ENCODE peak calls at places on chromosome 5, in six cellular contexts. A is H4; P is activated naive CD8-positive, alpha-beta T cell treated with anti-CD3 and anti-CD28 coated beads, Interleukin-2, amount 50 U/mL, for 16 hours; H is neural crest cell; V is A549; Y is sciatic nerve. Q is an unnamed sample.

GRCh38 chr5:149633671-149634350 is 52.5 kb downstream of the ARHGEF37 start:
- DNase-seq in A (no peak), P (no peak), H (no peak), V (no peak), Y (no peak), Q (no peak)

GRCh38 chr5:52757527-52757926 is 30.2 kb upstream of the ITGA1 start:
- DNase-seq in A (no peak), P (no peak), H (no peak), V (no peak), Y (no peak), Q (no peak)

GRCh38 chr5:112583166-112583565 is 154.5 kb upstream of the APC start:
- DNase-seq in A (no peak), P (no peak), H (no peak), V (no peak), Y (no peak), Q (no peak)

GRCh38 chr5:60835554-60835953 is 8.5 kb downstream of the ELOVL7 start:
- DNase-seq in A (no peak), P (no peak), H (no peak), V (no peak), Y (no peak), Q (no peak)

GRCh38 chr5:76175821-76176403 is 92.7 kb downstream of the SV2C start:
- DNase-seq in A (no peak), P (no peak), H (no peak), V (no peak), Y (no peak), Q (no peak)

GRCh38 chr5:133354323-133355161 is 257.8 kb downstream of the FSTL4 start:
- DNase-seq in A (no peak), P (no peak), H (no peak), V (no peak), Y (no peak), Q (peak)

GRCh38 chr5:171450423-171451246 is 31.2 kb downstream of the FGF18 start:
- DNase-seq in A (peak), P (no peak), H (peak), V (no peak), Y (peak), Q (peak)

GRCh38 chr5:113487411-113487778 is 858 bp downstream of the MCC start:
- DNase-seq in A (no peak), P (no peak), H (peak), V (peak), Y (peak), Q (no peak)

GRCh38 chr5:172564883-172565282 is 76.2 kb upstream of the NEURL1B start:
- DNase-seq in A (no peak), P (no peak), H (no peak), V (no peak), Y (no peak), Q (no peak)

GRCh38 chr5:128154943-128155342 is 71.4 kb downstream of the SLC12A2 start:
- DNase-seq in A (no peak), P (no peak), H (no peak), V (no peak), Y (no peak), Q (no peak)

GRCh38 chr5:78561261-78561660 is 87.3 kb downstream of the LHFPL2 start:
- DNase-seq in A (no peak), P (no peak), H (no peak), V (no peak), Y (no peak), Q (no peak)

GRCh38 chr5:143200781-143201398 is 202.6 kb downstream of the NR3C1 start:
- DNase-seq in A (peak), P (no peak), H (no peak), V (no peak), Y (no peak), Q (no peak)

GRCh38 chr5:160486573-160486972 is 64.9 kb downstream of the PTTG1 start:
- DNase-seq in A (no peak), P (no peak), H (no peak), V (no peak), Y (no peak), Q (no peak)

GRCh38 chr5:172679621-172680212 is 38.7 kb downstream of the NEURL1B start:
- DNase-seq in A (no peak), P (no peak), H (no peak), V (no peak), Y (no peak), Q (no peak)

GRCh38 chr5:14268236-14268701 is 125.1 kb downstream of the TRIO start:
- DNase-seq in A (peak), P (no peak), H (no peak), V (peak), Y (no peak), Q (no peak)

GRCh38 chr5:39948867-39949468 is 524.2 kb upstream of the DAB2 start:
- DNase-seq in A (peak), P (peak), H (peak), V (peak), Y (peak), Q (no peak)

GRCh38 chr5:132777209-132778069 is at the start of gene SEPTIN8:
- DNase-seq in A (no peak), P (no peak), H (peak), V (peak), Y (peak), Q (no peak)

GRCh38 chr5:11650936-11651335 is 253.3 kb downstream of the CTNND2 start:
- DNase-seq in A (no peak), P (no peak), H (no peak), V (no peak), Y (no peak), Q (no peak)

GRCh38 chr5:54518146-54519082 is 855 bp downstream of the SNX18 start:
- DNase-seq in A (no peak), P (peak), H (peak), V (peak), Y (peak), Q (peak)

GRCh38 chr5:181224390-181225234 is 1.5 kb downstream of the TRIM41 start:
- DNase-seq in A (no peak), P (no peak), H (no peak), V (no peak), Y (no peak), Q (peak)

GRCh38 chr5:33696413-33696812 is 195.4 kb downstream of the ADAMTS12 start:
- DNase-seq in A (no peak), P (no peak), H (no peak), V (no peak), Y (no peak), Q (no peak)

GRCh38 chr5:132476853-132477729 is 13.5 kb downstream of the IRF1 start:
- DNase-seq in A (no peak), P (no peak), H (no peak), V (no peak), Y (peak), Q (peak)

GRCh38 chr5:78387468-78388153 is 27.2 kb downstream of the SCAMP1 start:
- DNase-seq in A (no peak), P (no peak), H (no peak), V (no peak), Y (no peak), Q (no peak)

GRCh38 chr5:144189800-144190429 is 19.2 kb downstream of the KCTD16 start:
- DNase-seq in A (peak), P (peak), H (no peak), V (peak), Y (no peak), Q (no peak)

GRCh38 chr5:6758706-6759105 is 45.5 kb downstream of the TENT4A start:
- DNase-seq in A (no peak), P (no peak), H (no peak), V (no peak), Y (no peak), Q (peak)

GRCh38 chr5:107772418-107773310 is 101.9 kb upstream of the EFNA5 start:
- DNase-seq in A (no peak), P (no peak), H (no peak), V (no peak), Y (no peak), Q (no peak)

GRCh38 chr5:142397178-142397577 is 72.4 kb upstream of the SPRY4 start:
- DNase-seq in A (no peak), P (no peak), H (no peak), V (no peak), Y (no peak), Q (no peak)

GRCh38 chr5:14112998-14113652 is 30.0 kb upstream of the TRIO start:
- DNase-seq in A (no peak), P (no peak), H (no peak), V (no peak), Y (no peak), Q (no peak)

Q was measured in posterior vena cava.